ENCODE peak calls at places on chromosomes 7 and 10, in six cellular contexts. One of them, this sample, is unnamed.

GRCh38 chr10:52772623-52773022 is at the start of gene MBL2:
- DNase-seq in Calu3: no peak
- DNase-seq in fibroblast of lung: no peak
- DNase-seq in CD14-positive monocyte: no peak
- DNase-seq in esophagus squamous epithelium: no peak
- DNase-seq in astrocyte of the cerebellum: no peak
- DNase-seq in this sample: no peak

GRCh38 chr7:73900286-73900685 is 39.3 kb downstream of the TMEM270 start:
- DNase-seq in Calu3: no peak
- DNase-seq in esophagus squamous epithelium: no peak
- DNase-seq in fibroblast of lung: peak
- DNase-seq in astrocyte of the cerebellum: no peak
- DNase-seq in CD14-positive monocyte: no peak
- DNase-seq in this sample: no peak

GRCh38 chr10:102150970-102151773 is 1.0 kb upstream of the NOLC1 start:
- DNase-seq in fibroblast of lung: peak
- DNase-seq in astrocyte of the cerebellum: no peak
- DNase-seq in Calu3: no peak
- DNase-seq in esophagus squamous epithelium: no peak
- DNase-seq in CD14-positive monocyte: no peak
- DNase-seq in this sample: no peak

GRCh38 chr7:40733111-40733510 is 598.3 kb downstream of the SUGCT start:
- DNase-seq in astrocyte of the cerebellum: no peak
- DNase-seq in esophagus squamous epithelium: no peak
- DNase-seq in CD14-positive monocyte: no peak
- DNase-seq in Calu3: no peak
- DNase-seq in fibroblast of lung: peak
- DNase-seq in this sample: no peak

GRCh38 chr7:26466007-26466406 is 174.3 kb downstream of the SNX10 start:
- DNase-seq in CD14-positive monocyte: no peak
- DNase-seq in fibroblast of lung: no peak
- DNase-seq in Calu3: no peak
- DNase-seq in esophagus squamous epithelium: no peak
- DNase-seq in astrocyte of the cerebellum: no peak
- DNase-seq in this sample: no peak

GRCh38 chr10:106078796-106079576 is 1085.5 kb downstream of the SORCS1 start:
- DNase-seq in astrocyte of the cerebellum: no peak
- DNase-seq in fibroblast of lung: peak
- DNase-seq in CD14-positive monocyte: no peak
- DNase-seq in esophagus squamous epithelium: no peak
- DNase-seq in Calu3: no peak
- DNase-seq in this sample: no peak

GRCh38 chr10:29469481-29470354 is 165.1 kb downstream of the SVIL start:
- DNase-seq in CD14-positive monocyte: no peak
- DNase-seq in esophagus squamous epithelium: no peak
- DNase-seq in Calu3: no peak
- DNase-seq in astrocyte of the cerebellum: no peak
- DNase-seq in fibroblast of lung: no peak
- DNase-seq in this sample: no peak

GRCh38 chr7:26675143-26675887 is 189.1 kb downstream of the SKAP2 start:
- DNase-seq in CD14-positive monocyte: no peak
- DNase-seq in esophagus squamous epithelium: no peak
- DNase-seq in astrocyte of the cerebellum: no peak
- DNase-seq in Calu3: no peak
- DNase-seq in fibroblast of lung: peak
- DNase-seq in this sample: no peak

GRCh38 chr7:33196194-33196593 is 66.8 kb downstream of the BBS9 start:
- DNase-seq in astrocyte of the cerebellum: peak
- DNase-seq in esophagus squamous epithelium: no peak
- DNase-seq in CD14-positive monocyte: no peak
- DNase-seq in Calu3: no peak
- DNase-seq in fibroblast of lung: peak
- DNase-seq in this sample: no peak

GRCh38 chr10:80161321-80162084 is 29.0 kb downstream of the PLAC9 start:
- DNase-seq in fibroblast of lung: no peak
- DNase-seq in Calu3: no peak
- DNase-seq in astrocyte of the cerebellum: no peak
- DNase-seq in CD14-positive monocyte: no peak
- DNase-seq in esophagus squamous epithelium: no peak
- DNase-seq in this sample: no peak

GRCh38 chr10:129655007-129655678 is 188.1 kb downstream of the MGMT start:
- DNase-seq in fibroblast of lung: no peak
- DNase-seq in CD14-positive monocyte: no peak
- DNase-seq in Calu3: no peak
- DNase-seq in astrocyte of the cerebellum: no peak
- DNase-seq in esophagus squamous epithelium: no peak
- DNase-seq in this sample: no peak

GRCh38 chr7:41501016-41501415 is 201.9 kb downstream of the INHBA start:
- DNase-seq in Calu3: no peak
- DNase-seq in astrocyte of the cerebellum: peak
- DNase-seq in fibroblast of lung: peak
- DNase-seq in CD14-positive monocyte: no peak
- DNase-seq in esophagus squamous epithelium: no peak
- DNase-seq in this sample: no peak

GRCh38 chr10:71454347-71454746 is 57.6 kb downstream of the CDH23 start:
- DNase-seq in astrocyte of the cerebellum: no peak
- DNase-seq in Calu3: no peak
- DNase-seq in esophagus squamous epithelium: no peak
- DNase-seq in fibroblast of lung: no peak
- DNase-seq in CD14-positive monocyte: no peak
- DNase-seq in this sample: no peak

DNA sequence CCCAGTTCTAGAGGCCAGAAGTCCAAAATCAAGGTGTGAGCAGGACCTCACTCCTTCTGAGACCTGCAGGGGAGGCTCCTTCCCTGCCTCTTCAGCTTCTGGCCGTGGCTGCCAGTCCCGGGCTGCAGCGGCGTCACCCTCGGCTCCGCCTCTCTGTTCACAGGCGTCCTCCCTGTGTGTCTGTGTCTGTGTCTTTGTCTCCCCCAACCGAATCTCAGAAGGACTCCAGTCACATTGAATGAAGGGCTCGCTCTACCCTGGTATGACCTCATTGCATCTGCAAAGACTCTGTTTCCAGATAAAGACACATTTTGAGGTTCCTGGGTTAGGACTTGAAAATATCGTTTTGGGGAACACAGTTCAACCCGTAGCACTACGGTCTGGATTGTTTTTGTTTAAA is 33.1 kb upstream of the GALNT11 start:
- DNase-seq in Calu3: peak
- DNase-seq in fibroblast of lung: peak
- DNase-seq in CD14-positive monocyte: peak
- DNase-seq in esophagus squamous epithelium: no peak
- DNase-seq in astrocyte of the cerebellum: no peak
- DNase-seq in this sample: no peak
- TF ChIP-seq CTCF in Calu3: no peak
- TF ChIP-seq CTCF in fibroblast of lung: peak
- TF ChIP-seq CTCF in CD14-positive monocyte: peak
- TF ChIP-seq CTCF in esophagus squamous epithelium: no peak
- TF ChIP-seq CTCF in astrocyte of the cerebellum: peak
- TF ChIP-seq CTCF in this sample: peak

GRCh38 chr7:135557455-135558336 is at the start of gene NUP205:
- DNase-seq in Calu3: peak
- DNase-seq in esophagus squamous epithelium: no peak
- DNase-seq in astrocyte of the cerebellum: peak
- DNase-seq in CD14-positive monocyte: peak
- DNase-seq in fibroblast of lung: peak
- DNase-seq in this sample: peak
- TF ChIP-seq CTCF in Calu3: no peak
- TF ChIP-seq CTCF in esophagus squamous epithelium: peak
- TF ChIP-seq CTCF in astrocyte of the cerebellum: no peak
- TF ChIP-seq CTCF in CD14-positive monocyte: no peak
- TF ChIP-seq CTCF in fibroblast of lung: no peak
- TF ChIP-seq CTCF in this sample: no peak

GRCh38 chr7:55522268-55522902 is 49.9 kb downstream of the VOPP1 start:
- DNase-seq in Calu3: no peak
- DNase-seq in CD14-positive monocyte: no peak
- DNase-seq in esophagus squamous epithelium: no peak
- DNase-seq in fibroblast of lung: no peak
- DNase-seq in astrocyte of the cerebellum: no peak
- DNase-seq in this sample: no peak

GRCh38 chr7:55520426-55521140 is 51.7 kb downstream of the VOPP1 start:
- DNase-seq in Calu3: no peak
- DNase-seq in fibroblast of lung: no peak
- DNase-seq in astrocyte of the cerebellum: no peak
- DNase-seq in CD14-positive monocyte: no peak
- DNase-seq in esophagus squamous epithelium: no peak
- DNase-seq in this sample: no peak

GRCh38 chr7:55524558-55525310 is 47.6 kb downstream of the VOPP1 start:
- DNase-seq in CD14-positive monocyte: no peak
- DNase-seq in esophagus squamous epithelium: no peak
- DNase-seq in fibroblast of lung: no peak
- DNase-seq in astrocyte of the cerebellum: no peak
- DNase-seq in Calu3: no peak
- DNase-seq in this sample: no peak

GRCh38 chr7:55521543-55522267 is 50.6 kb downstream of the VOPP1 start:
- DNase-seq in CD14-positive monocyte: no peak
- DNase-seq in esophagus squamous epithelium: no peak
- DNase-seq in Calu3: no peak
- DNase-seq in fibroblast of lung: no peak
- DNase-seq in astrocyte of the cerebellum: no peak
- DNase-seq in this sample: no peak

GRCh38 chr7:55523366-55523765 is 48.9 kb downstream of the VOPP1 start:
- DNase-seq in Calu3: no peak
- DNase-seq in fibroblast of lung: peak
- DNase-seq in astrocyte of the cerebellum: no peak
- DNase-seq in CD14-positive monocyte: no peak
- DNase-seq in esophagus squamous epithelium: no peak
- DNase-seq in this sample: no peak
- TF ChIP-seq CTCF in Calu3: no peak
- TF ChIP-seq CTCF in fibroblast of lung: no peak
- TF ChIP-seq CTCF in astrocyte of the cerebellum: no peak
- TF ChIP-seq CTCF in CD14-positive monocyte: no peak
- TF ChIP-seq CTCF in esophagus squamous epithelium: no peak
- TF ChIP-seq CTCF in this sample: no peak

GRCh38 chr7:129146237-129146979 is 1.9 kb downstream of the TSPAN33 start:
- DNase-seq in Calu3: no peak
- DNase-seq in esophagus squamous epithelium: no peak
- DNase-seq in CD14-positive monocyte: no peak
- DNase-seq in fibroblast of lung: no peak
- DNase-seq in astrocyte of the cerebellum: no peak
- DNase-seq in this sample: no peak
- TF ChIP-seq CTCF in Calu3: no peak
- TF ChIP-seq CTCF in esophagus squamous epithelium: no peak
- TF ChIP-seq CTCF in CD14-positive monocyte: no peak
- TF ChIP-seq CTCF in fibroblast of lung: no peak
- TF ChIP-seq CTCF in astrocyte of the cerebellum: no peak
- TF ChIP-seq CTCF in this sample: no peak

GRCh38 chr7:29563590-29564454 is at the start of gene PRR15:
- DNase-seq in fibroblast of lung: peak
- DNase-seq in Calu3: peak
- DNase-seq in CD14-positive monocyte: no peak
- DNase-seq in esophagus squamous epithelium: no peak
- DNase-seq in astrocyte of the cerebellum: no peak
- DNase-seq in this sample: peak
- TF ChIP-seq CTCF in fibroblast of lung: no peak
- TF ChIP-seq CTCF in Calu3: no peak
- TF ChIP-seq CTCF in CD14-positive monocyte: no peak
- TF ChIP-seq CTCF in esophagus squamous epithelium: no peak
- TF ChIP-seq CTCF in astrocyte of the cerebellum: no peak
- TF ChIP-seq CTCF in this sample: peak

GRCh38 chr10:127492607-127493250 is 56.4 kb upstream of the NPS start:
- DNase-seq in astrocyte of the cerebellum: no peak
- DNase-seq in esophagus squamous epithelium: no peak
- DNase-seq in CD14-positive monocyte: no peak
- DNase-seq in fibroblast of lung: no peak
- DNase-seq in Calu3: peak
- DNase-seq in this sample: no peak
- TF ChIP-seq CTCF in astrocyte of the cerebellum: no peak
- TF ChIP-seq CTCF in esophagus squamous epithelium: no peak
- TF ChIP-seq CTCF in CD14-positive monocyte: no peak
- TF ChIP-seq CTCF in fibroblast of lung: no peak
- TF ChIP-seq CTCF in Calu3: no peak
- TF ChIP-seq CTCF in this sample: peak

This sample was measured in progenitor cell of endocrine pancreas.